ENCODE peak calls at places on chromosomes 1 and 21, in four cellular contexts. P is colonic mucosa, H is right cardiac atrium, U is psoas muscle. J is an unnamed sample. For H3K4me1, the result is how much of the 10 kb centered on the place peaks cover.

GRCh38 chr1:32215629-32216505 is 6.3 kb downstream of the TMEM234 start:
- DNase-seq in U (no peak), P (peak), H (peak), J (no peak)

GRCh38 chr1:33094971-33095604 is 14.1 kb downstream of the AZIN2 start:
- DNase-seq in P (peak), H (no peak), U (no peak), J (no peak)

GRCh38 chr1:34794001-34794789 is 1.4 kb downstream of the GJA4 start:
- DNase-seq in U (no peak), H (peak), P (no peak), J (no peak)

GRCh38 chr1:52880226-52880625 is 37.7 kb downstream of the ZYG11A start:
- DNase-seq in P (no peak), U (no peak), H (no peak), J (no peak)

GRCh38 chr1:42340898-42341297 is 5.9 kb upstream of the FOXJ3 start:
- DNase-seq in U (no peak), H (no peak), P (no peak), J (no peak)

GRCh38 chr21:36350282-36350910 is 30.4 kb downstream of the MORC3 start:
- DNase-seq in P (no peak), H (no peak), U (no peak), J (no peak)

GRCh38 chr1:108068141-108068540 is 103.2 kb upstream of the VAV3 start:
- DNase-seq in H (no peak), U (no peak), P (no peak), J (no peak)

GRCh38 chr1:177302365-177303044 is 131.7 kb downstream of the BRINP2 start:
- DNase-seq in H (peak), P (no peak), U (no peak), J (no peak)

GRCh38 chr21:16775056-16775455 is 737.8 kb upstream of the CXADR start:
- DNase-seq in H (no peak), P (no peak), U (no peak), J (no peak)

GRCh38 chr1:11569954-11570353 is 84.3 kb downstream of the FBXO2 start:
- DNase-seq in P (no peak), U (no peak), H (no peak), J (no peak)

GRCh38 chr1:209643295-209644020 is 8.8 kb downstream of the LAMB3 start:
- DNase-seq in P (peak), H (peak), U (no peak), J (no peak)

GRCh38 chr1:25989860-25990650 is 7.8 kb downstream of the PAFAH2 start:
- DNase-seq in H (no peak), U (no peak), P (no peak), J (no peak)

GRCh38 chr1:209416009-209416408 is 167.5 kb upstream of the CAMK1G start:
- DNase-seq in H (no peak), U (no peak), P (no peak), J (no peak)

GRCh38 chr21:42496839-42497202 is 797 bp upstream of the RSPH1 start:
- DNase-seq in U (no peak), P (peak), H (no peak), J (no peak)

GRCh38 chr1:29473167-29473855 is 237.0 kb downstream of the PTPRU start:
- DNase-seq in P (no peak), H (no peak), U (no peak), J (no peak)

GRCh38 chr1:72462506-72462905 is 180.2 kb upstream of the NEGR1 start:
- DNase-seq in U (no peak), P (no peak), H (no peak), J (no peak)

GRCh38 chr1:152159144-152159543 is at the start of gene RPTN:
- DNase-seq in P (no peak), U (no peak), H (no peak), J (no peak)

GRCh38 chr1:191707288-191707687 is 451.0 kb upstream of the RGS18 start:
- DNase-seq in H (no peak), U (no peak), P (no peak), J (no peak)

GRCh38 chr21:22993822-22994574 is 1995.8 kb downstream of the NCAM2 start:
- DNase-seq in P (no peak), H (peak), U (no peak), J (no peak)

GRCh38 chr1:224406216-224406615 is 28.4 kb downstream of the WDR26 start:
- DNase-seq in H (no peak), P (no peak), U (no peak), J (no peak)

GRCh38 chr1:17542696-17543095 is 3.2 kb downstream of the ARHGEF10L start:
- DNase-seq in P (peak), H (peak), U (no peak), J (no peak)

GRCh38 chr1:172638885-172639831 is 19.7 kb upstream of the FASLG start:
- DNase-seq in U (no peak), P (peak), H (no peak), J (no peak)

GRCh38 chr1:201085902-201086735 is 26.1 kb downstream of the CACNA1S start:
- DNase-seq in P (peak), U (peak), H (peak), J (peak)

GRCh38 chr1:25875856-25876692 is 566 bp upstream of the PAQR7 start:
- DNase-seq in U (no peak), H (no peak), P (no peak), J (no peak)

GRCh38 chr21:33567914-33568313 is 20.6 kb downstream of the DONSON start:
- DNase-seq in P (no peak), U (no peak), H (no peak), J (no peak)
- H3K27ac ChIP-seq in P (no peak), U (no peak), H (no peak), J (no peak)

GRCh38 chr1:12599657-12600056 is 18.4 kb downstream of the DHRS3 start:
- DNase-seq in H (peak), P (no peak), U (no peak), J (no peak)

GRCh38 chr1:12601690-12602632 is 16.0 kb downstream of the DHRS3 start:
- DNase-seq in U (no peak), P (peak), H (peak), J (peak)

GRCh38 chr1:12600880-12601633 is 17.0 kb downstream of the DHRS3 start:
- DNase-seq in H (peak), P (peak), U (no peak), J (no peak)

GRCh38 chr1:12598914-12599463 is 19.0 kb downstream of the DHRS3 start:
- DNase-seq in P (peak), H (peak), U (no peak), J (no peak)

DNA sequence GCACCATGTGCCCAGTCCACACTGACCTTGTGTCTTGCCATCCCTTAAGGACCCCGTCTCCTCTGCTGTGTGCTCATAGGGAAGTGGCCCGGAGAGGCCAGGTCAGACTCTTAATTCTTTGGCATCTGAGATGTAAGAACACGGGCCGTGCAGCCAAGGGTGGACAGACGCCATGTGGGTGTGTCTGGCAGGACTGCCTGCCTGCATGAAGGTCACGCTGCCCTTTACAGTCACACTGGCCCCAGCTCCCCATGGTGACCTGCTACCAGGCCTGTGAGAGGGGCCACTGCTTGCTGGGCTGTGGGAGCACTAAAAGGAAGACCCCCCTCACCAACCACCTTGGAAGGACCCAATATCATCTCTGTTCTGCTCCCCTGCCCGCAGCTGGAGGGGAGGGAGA is 17.7 kb downstream of the DHRS3 start:
- DNase-seq in H (peak), P (peak), U (peak), J (peak)
- H3K4me1 ChIP-seq in H (under half), P (under half), U (half or more), J (under half)

GRCh38 chr1:204649756-204650155 is 35.8 kb downstream of the LRRN2 start:
- DNase-seq in U (no peak), P (peak), H (no peak), J (no peak)
- H3K27ac ChIP-seq in U (no peak), P (peak), H (no peak), J (no peak)

GRCh38 chr1:1135339-1136111 is 19.6 kb upstream of the C1orf159 start:
- DNase-seq in U (no peak), H (no peak), P (peak), J (no peak)

GRCh38 chr1:1134300-1134961 is 18.5 kb upstream of the C1orf159 start:
- DNase-seq in U (no peak), P (no peak), H (no peak), J (no peak)

GRCh38 chr1:1136547-1137230 is 20.8 kb upstream of the C1orf159 start:
- DNase-seq in U (no peak), H (no peak), P (peak), J (no peak)

GRCh38 chr1:1132042-1132927 is 16.4 kb upstream of the C1orf159 start:
- DNase-seq in H (no peak), P (peak), U (no peak), J (no peak)

DNA sequence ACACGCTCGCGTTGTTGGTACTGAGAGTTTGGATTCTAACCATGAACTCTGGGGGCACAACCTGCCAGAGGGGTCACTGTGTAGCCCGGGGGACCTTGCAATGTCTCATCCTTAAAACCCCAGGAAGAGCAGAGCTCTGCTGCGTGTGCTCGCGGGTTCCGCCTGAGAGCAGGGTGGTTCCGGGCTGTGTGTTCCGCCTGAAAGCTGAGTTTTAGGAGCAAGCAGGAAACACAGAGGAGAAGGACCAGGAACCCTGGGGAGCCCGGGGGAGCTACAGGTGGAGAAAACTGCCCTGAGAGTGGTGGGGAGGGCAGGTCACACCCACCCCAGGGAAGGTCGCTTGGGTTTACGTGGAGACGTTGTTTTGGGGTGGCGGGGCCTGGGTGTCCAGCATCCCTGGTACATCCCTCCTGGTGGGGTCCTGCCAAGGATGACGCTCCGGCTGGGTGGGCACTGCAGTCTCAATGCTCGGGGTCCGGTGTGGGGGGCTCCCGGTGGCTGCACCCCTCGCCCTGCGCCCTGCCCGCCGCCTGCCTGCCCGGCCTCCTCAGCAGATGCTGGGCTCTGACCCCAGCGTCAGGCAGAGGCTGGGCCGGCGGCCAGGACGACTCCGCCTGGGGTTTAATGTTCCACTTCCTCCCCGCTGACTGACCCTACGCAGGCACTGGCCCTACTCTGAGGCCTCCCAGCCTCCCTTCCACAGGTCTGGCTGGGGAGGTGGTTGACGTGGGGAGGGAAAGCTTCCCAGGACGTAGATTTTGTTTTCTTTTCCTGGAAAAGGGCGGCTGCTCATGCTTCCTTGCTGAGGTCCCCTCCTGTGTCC is 17.2 kb upstream of the C1orf159 start:
- DNase-seq in H (peak), U (peak), P (peak), J (no peak)
- H3K4me1 ChIP-seq in H (under half), U (under half), P (under half), J (under half)

GRCh38 chr1:36309397-36309796 is 3.2 kb downstream of the SH3D21 start:
- DNase-seq in U (no peak), H (no peak), P (no peak), J (peak)

GRCh38 chr1:36306902-36307456 is 811 bp downstream of the SH3D21 start:
- DNase-seq in U (peak), H (peak), P (peak), J (peak)

GRCh38 chr1:36305915-36306209 is 306 bp upstream of the SH3D21 start:
- DNase-seq in P (peak), U (no peak), H (no peak), J (no peak)

GRCh38 chr1:36306210-36306901 is at the start of gene SH3D21:
- DNase-seq in H (peak), U (peak), P (peak), J (peak)

DNA sequence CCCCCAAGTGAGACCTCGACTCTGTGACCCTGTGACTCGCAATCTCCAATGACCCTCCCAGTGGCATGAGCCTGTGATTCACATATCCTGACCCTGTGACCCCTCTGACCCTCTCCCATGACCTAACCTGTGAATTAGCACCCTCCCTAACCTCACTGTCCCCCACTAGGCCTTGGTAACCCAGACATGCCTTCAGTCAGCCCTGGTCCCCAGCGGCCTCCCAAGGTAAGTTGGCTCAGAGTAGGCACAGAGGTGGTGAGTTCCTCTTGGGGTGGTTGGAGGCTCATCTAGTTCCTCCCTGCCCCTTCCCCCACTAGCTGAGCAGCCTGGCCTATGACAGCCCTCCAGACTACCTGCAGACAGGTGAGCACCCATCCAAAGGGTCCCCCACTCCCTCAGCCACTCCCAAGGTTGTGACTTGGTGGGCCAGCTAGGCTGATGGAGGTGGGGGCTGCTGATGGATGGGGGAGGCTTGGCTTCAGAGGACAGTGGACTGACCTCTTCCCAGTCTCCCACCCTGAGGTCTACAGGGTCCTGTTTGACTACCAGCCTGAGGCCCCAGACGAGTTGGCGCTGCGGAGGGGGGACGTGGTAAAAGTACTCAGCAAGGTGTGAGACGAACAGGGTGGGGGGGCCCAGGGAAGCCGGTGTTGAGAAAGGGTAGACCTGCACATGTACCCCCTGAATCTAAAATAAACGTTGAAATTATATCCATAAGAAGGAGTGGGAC is 1.6 kb downstream of the SH3D21 start:
- DNase-seq in P (no peak), U (no peak), H (peak), J (peak)
- H3K27ac ChIP-seq in P (no peak), U (no peak), H (no peak), J (no peak)

GRCh38 chr1:116375165-116375883 is 2.3 kb downstream of the ATP1A1 start:
- DNase-seq in U (no peak), H (no peak), P (peak), J (no peak)

GRCh38 chr1:116376734-116377096 is 3.7 kb downstream of the ATP1A1 start:
- DNase-seq in P (no peak), H (no peak), U (no peak), J (no peak)

GRCh38 chr1:116374340-116375164 is 1.5 kb downstream of the ATP1A1 start:
- DNase-seq in P (peak), H (no peak), U (peak), J (no peak)

GRCh38 chr1:116377564-116378529 is 4.8 kb downstream of the ATP1A1 start:
- DNase-seq in P (peak), H (peak), U (peak), J (peak)

GRCh38 chr1:116375884-116376733 is 3.1 kb downstream of the ATP1A1 start:
- DNase-seq in H (peak), U (peak), P (peak), J (peak)
- H3K4me1 ChIP-seq in H (under half), U (half or more), P (under half), J (under half)

DNA sequence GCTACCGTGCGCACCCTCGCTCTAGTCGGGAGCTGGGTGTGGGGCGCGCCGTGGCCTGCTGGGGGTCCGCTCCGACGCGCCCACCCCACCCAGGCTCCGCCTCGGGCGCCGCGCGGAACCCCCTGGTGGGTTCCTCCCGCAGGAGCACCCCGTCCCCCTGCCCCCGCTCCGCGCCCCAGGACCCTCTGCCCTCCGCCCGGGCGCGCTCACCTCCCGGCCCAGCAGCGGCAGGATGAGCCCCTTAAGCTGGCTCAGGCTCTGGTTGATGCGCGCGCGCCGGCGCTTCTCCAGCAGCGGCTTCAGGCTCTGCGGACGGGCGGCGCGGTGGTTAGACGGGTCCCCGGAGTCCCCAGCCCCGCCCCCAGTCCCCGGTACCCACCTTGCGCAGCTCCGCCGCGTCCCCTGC is 319 bp downstream of the HES2 start:
- DNase-seq in H (no peak), P (no peak), U (no peak), J (no peak)
- H3K27ac ChIP-seq in H (no peak), P (peak), U (no peak), J (no peak)

DNA sequence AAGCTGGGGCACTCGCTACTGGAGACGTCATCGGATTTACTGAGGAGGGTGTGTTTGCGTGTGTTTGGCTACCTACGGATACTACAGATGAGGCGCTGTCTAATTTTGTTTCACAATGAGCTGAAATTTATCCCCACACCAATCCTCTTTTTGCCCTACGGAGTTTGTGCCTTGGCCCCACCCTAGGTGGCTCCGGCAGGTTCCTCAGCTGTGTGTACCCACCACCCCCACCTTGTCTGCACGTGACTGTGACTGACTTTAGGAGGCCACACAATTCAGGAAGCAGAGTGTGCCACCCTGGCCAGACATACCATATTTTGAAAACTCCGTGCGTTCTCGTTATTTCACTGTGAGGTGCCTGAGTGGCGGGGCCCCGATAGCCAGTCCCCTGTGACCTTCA is 63.7 kb downstream of the AGPAT3 start:
- DNase-seq in H (no peak), U (no peak), P (peak), J (no peak)
- H3K4me1 ChIP-seq in H (under half), U (half or more), P (under half), J (under half)